ENCODE peak calls at places on chromosomes 5 and 9, in six cellular contexts. One of them, this sample, is unnamed.

GRCh38 chr9:2418619-2419018 is 203.0 kb upstream of the VLDLR start:
- DNase-seq in endothelial cell: no peak
- DNase-seq in IMR-90: peak; percentile 18
- DNase-seq in fibroblast of lung: peak; percentile 86
- DNase-seq in foreskin fibroblast: no peak
- DNase-seq in heart right ventricle: peak; percentile 19
- DNase-seq in this sample: no peak

GRCh38 chr5:160150381-160150780 is 31.1 kb upstream of the PWWP2A start:
- DNase-seq in fibroblast of lung: no peak
- DNase-seq in foreskin fibroblast: no peak
- DNase-seq in endothelial cell: no peak
- DNase-seq in heart right ventricle: no peak
- DNase-seq in IMR-90: no peak
- DNase-seq in this sample: no peak

GRCh38 chr5:157602505-157602904 is 26.9 kb upstream of the ADAM19 start:
- DNase-seq in IMR-90: peak; percentile 65
- DNase-seq in endothelial cell: no peak
- DNase-seq in heart right ventricle: no peak
- DNase-seq in foreskin fibroblast: no peak
- DNase-seq in fibroblast of lung: peak; percentile 69
- DNase-seq in this sample: no peak

GRCh38 chr5:121100931-121101330 is 636.8 kb downstream of the PRR16 start:
- DNase-seq in foreskin fibroblast: no peak
- DNase-seq in heart right ventricle: no peak
- DNase-seq in IMR-90: no peak
- DNase-seq in endothelial cell: no peak
- DNase-seq in fibroblast of lung: no peak
- DNase-seq in this sample: no peak

GRCh38 chr5:138926688-138927448 is 51.7 kb upstream of the LRRTM2 start:
- DNase-seq in foreskin fibroblast: no peak
- DNase-seq in fibroblast of lung: no peak
- DNase-seq in IMR-90: no peak
- DNase-seq in endothelial cell: no peak
- DNase-seq in heart right ventricle: no peak
- DNase-seq in this sample: no peak

GRCh38 chr9:105067895-105068580 is 140.1 kb upstream of the ABCA1 start:
- DNase-seq in IMR-90: peak; percentile 76
- DNase-seq in fibroblast of lung: peak; percentile 89
- DNase-seq in foreskin fibroblast: peak; percentile 29
- DNase-seq in endothelial cell: no peak
- DNase-seq in heart right ventricle: no peak
- DNase-seq in this sample: no peak

GRCh38 chr9:127667127-127667844 is 39.5 kb upstream of the CFAP157 start:
- DNase-seq in IMR-90: peak; percentile 12
- DNase-seq in foreskin fibroblast: no peak
- DNase-seq in fibroblast of lung: no peak
- DNase-seq in endothelial cell: no peak
- DNase-seq in heart right ventricle: no peak
- DNase-seq in this sample: no peak

GRCh38 chr9:642014-642413 is 199.5 kb upstream of the DMRT1 start:
- DNase-seq in heart right ventricle: no peak
- DNase-seq in fibroblast of lung: no peak
- DNase-seq in IMR-90: no peak
- DNase-seq in endothelial cell: no peak
- DNase-seq in foreskin fibroblast: no peak
- DNase-seq in this sample: no peak

GRCh38 chr5:174159327-174160247 is 114.1 kb downstream of the NSG2 start:
- DNase-seq in fibroblast of lung: peak; percentile 83
- DNase-seq in IMR-90: no peak
- DNase-seq in heart right ventricle: no peak
- DNase-seq in foreskin fibroblast: peak; percentile 14
- DNase-seq in endothelial cell: no peak
- DNase-seq in this sample: no peak

GRCh38 chr5:63043792-63044191 is 465.2 kb downstream of the LRRC70 start:
- DNase-seq in endothelial cell: no peak
- DNase-seq in IMR-90: no peak
- DNase-seq in fibroblast of lung: no peak
- DNase-seq in foreskin fibroblast: no peak
- DNase-seq in heart right ventricle: no peak
- DNase-seq in this sample: no peak

DNA sequence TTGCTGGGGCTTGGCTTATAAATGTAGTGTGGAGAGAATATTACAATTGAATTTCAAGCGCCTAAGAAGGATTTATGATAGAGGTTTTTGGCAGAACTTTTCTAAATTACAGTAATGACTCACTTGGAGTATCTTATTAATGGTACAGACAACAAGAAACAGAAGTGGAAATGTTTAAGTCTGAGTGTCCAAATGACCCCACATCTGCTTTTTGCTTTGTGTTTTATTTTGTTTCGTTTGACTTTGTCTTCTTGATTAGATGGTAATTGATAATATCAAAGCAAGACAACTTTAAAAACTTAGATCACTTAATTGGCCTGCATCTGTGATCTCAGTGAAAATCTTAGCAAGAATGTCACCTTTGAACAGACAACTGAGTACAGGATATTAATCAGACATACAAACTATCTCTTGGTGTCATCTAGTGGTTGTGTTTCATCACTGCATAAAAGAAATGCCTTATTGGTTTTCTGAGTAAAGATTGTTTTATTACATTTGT is 577.4 kb downstream of the ISL1 start:
- DNase-seq in fibroblast of lung: no peak
- DNase-seq in endothelial cell: no peak
- DNase-seq in foreskin fibroblast: peak; percentile 1
- DNase-seq in IMR-90: no peak
- DNase-seq in heart right ventricle: no peak
- DNase-seq in this sample: no peak
- TF ChIP-seq CTCF in fibroblast of lung: no peak
- TF ChIP-seq CTCF in endothelial cell: no peak
- TF ChIP-seq CTCF in foreskin fibroblast: peak; percentile 22
- TF ChIP-seq CTCF in IMR-90: no peak
- TF ChIP-seq CTCF in heart right ventricle: no peak
- TF ChIP-seq CTCF in this sample: peak; percentile 34

GRCh38 chr5:66993882-66994281 is 202.7 kb downstream of the CD180 start:
- DNase-seq in endothelial cell: no peak
- DNase-seq in IMR-90: no peak
- DNase-seq in heart right ventricle: no peak
- DNase-seq in fibroblast of lung: no peak
- DNase-seq in foreskin fibroblast: no peak
- DNase-seq in this sample: no peak
- TF ChIP-seq CTCF in endothelial cell: no peak
- TF ChIP-seq CTCF in IMR-90: no peak
- TF ChIP-seq CTCF in heart right ventricle: no peak
- TF ChIP-seq CTCF in fibroblast of lung: no peak
- TF ChIP-seq CTCF in foreskin fibroblast: no peak
- TF ChIP-seq CTCF in this sample: no peak

DNA sequence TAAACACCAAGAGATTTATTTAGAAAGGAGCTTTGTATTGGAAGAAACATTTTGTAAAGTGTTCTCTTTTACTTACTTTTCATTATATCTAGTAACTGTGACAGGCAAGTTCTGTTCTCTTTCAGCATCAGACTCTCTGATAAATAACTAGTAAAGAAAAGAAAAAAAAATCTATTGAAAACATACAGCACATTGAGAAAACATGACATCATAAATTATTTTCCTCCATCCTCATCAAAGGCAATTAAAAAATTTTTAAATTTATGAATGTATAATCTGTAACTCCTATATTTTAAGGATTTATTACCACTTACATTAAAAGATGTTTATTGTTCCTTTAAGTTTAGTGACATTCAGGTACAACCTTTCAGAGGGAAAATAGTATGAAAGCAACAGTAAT is 11.1 kb downstream of the CCNH start:
- DNase-seq in endothelial cell: no peak
- DNase-seq in IMR-90: no peak
- DNase-seq in heart right ventricle: no peak
- DNase-seq in fibroblast of lung: no peak
- DNase-seq in foreskin fibroblast: no peak
- DNase-seq in this sample: no peak
- TF ChIP-seq CTCF in endothelial cell: no peak
- TF ChIP-seq CTCF in IMR-90: no peak
- TF ChIP-seq CTCF in heart right ventricle: no peak
- TF ChIP-seq CTCF in fibroblast of lung: no peak
- TF ChIP-seq CTCF in foreskin fibroblast: no peak
- TF ChIP-seq CTCF in this sample: no peak

GRCh38 chr5:141356133-141356532 is 1.3 kb downstream of the PCDHGA4 start:
- DNase-seq in fibroblast of lung: no peak
- DNase-seq in IMR-90: no peak
- DNase-seq in endothelial cell: no peak
- DNase-seq in foreskin fibroblast: no peak
- DNase-seq in heart right ventricle: no peak
- DNase-seq in this sample: no peak

GRCh38 chr5:141356950-141357349 is 2.1 kb downstream of the PCDHGA4 start:
- DNase-seq in fibroblast of lung: no peak
- DNase-seq in foreskin fibroblast: no peak
- DNase-seq in IMR-90: no peak
- DNase-seq in heart right ventricle: no peak
- DNase-seq in endothelial cell: no peak
- DNase-seq in this sample: no peak

GRCh38 chr5:141355641-141356040 is 820 bp downstream of the PCDHGA4 start:
- DNase-seq in heart right ventricle: no peak
- DNase-seq in IMR-90: no peak
- DNase-seq in endothelial cell: no peak
- DNase-seq in fibroblast of lung: no peak
- DNase-seq in foreskin fibroblast: no peak
- DNase-seq in this sample: no peak

GRCh38 chr5:141351591-141351990 is 1.7 kb downstream of the PCDHGB1 start:
- DNase-seq in heart right ventricle: no peak
- DNase-seq in IMR-90: no peak
- DNase-seq in foreskin fibroblast: no peak
- DNase-seq in fibroblast of lung: no peak
- DNase-seq in endothelial cell: no peak
- DNase-seq in this sample: no peak

DNA sequence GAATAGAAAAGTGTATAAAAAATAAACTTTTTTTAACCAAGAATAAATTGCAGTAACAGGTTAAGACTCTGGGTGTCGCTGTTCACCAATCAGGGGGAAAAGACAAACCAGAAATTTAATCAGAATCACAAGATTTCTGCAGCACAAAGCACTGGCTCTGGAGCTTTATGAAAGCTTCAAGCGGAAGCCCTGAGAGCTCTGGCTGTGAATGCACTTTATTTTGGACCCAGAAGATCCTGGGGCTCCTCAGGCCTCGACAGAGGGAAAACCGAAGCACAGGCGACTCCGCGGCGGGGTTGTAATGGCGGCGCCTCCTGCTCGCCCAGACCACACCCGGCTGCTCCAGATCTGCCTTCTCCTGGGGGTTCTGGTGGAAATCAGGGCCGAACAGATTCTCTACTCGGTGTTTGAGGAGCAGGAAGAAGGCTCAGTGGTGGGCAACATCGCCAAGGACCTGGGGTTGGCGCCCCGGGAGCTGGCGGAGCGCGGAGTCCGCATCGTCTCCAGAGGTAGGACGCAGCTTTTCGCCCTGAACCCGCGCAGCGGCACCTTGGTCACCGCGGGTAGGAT is at the start of gene PCDHGA4:
- DNase-seq in foreskin fibroblast: no peak
- DNase-seq in fibroblast of lung: no peak
- DNase-seq in endothelial cell: no peak
- DNase-seq in heart right ventricle: no peak
- DNase-seq in IMR-90: peak; percentile 28
- DNase-seq in this sample: no peak
- TF ChIP-seq CTCF in foreskin fibroblast: peak; percentile 14
- TF ChIP-seq CTCF in fibroblast of lung: peak; percentile 36
- TF ChIP-seq CTCF in endothelial cell: peak; percentile 60
- TF ChIP-seq CTCF in heart right ventricle: peak; percentile 48
- TF ChIP-seq CTCF in IMR-90: peak; percentile 63
- TF ChIP-seq CTCF in this sample: no peak

DNA sequence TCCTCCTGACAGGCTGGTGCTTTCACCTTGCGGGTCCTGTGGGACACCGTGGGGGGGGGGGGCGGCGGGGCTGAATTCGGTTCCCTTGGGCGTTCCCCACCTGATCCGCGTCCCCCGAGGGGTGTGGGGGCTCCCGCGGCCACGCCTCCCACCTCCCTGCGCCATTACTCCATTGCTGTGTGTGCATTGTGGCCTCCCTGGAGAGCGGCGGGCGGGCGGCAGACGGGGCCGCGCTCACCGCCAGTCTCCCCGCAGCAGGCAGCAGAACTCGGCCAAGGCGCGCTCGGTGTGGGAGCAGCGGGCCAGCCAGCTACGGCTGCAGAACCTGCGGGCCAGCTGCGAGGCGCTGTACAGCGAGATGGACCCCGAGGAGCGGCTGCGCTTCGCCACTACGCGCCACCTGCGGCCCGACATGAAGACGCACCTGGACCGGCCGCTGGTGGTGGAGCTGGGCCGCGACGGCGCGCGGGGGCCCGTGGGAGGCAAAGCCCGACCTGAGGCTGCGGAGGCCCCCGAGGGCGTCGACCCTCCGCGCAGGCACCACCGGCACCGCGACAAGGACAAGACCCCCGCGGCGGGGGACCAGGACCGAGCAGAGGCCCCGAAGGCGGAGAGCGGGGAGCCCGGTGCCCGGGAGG is 145.3 kb downstream of the CACNA1B start:
- DNase-seq in foreskin fibroblast: no peak
- DNase-seq in IMR-90: no peak
- DNase-seq in fibroblast of lung: no peak
- DNase-seq in heart right ventricle: no peak
- DNase-seq in endothelial cell: no peak
- DNase-seq in this sample: peak; percentile 83
- TF ChIP-seq CTCF in foreskin fibroblast: no peak
- TF ChIP-seq CTCF in IMR-90: no peak
- TF ChIP-seq CTCF in fibroblast of lung: no peak
- TF ChIP-seq CTCF in heart right ventricle: no peak
- TF ChIP-seq CTCF in endothelial cell: no peak
- TF ChIP-seq CTCF in this sample: no peak

GRCh38 chr5:65925601-65926275 is 637 bp upstream of the ERBIN start:
- DNase-seq in heart right ventricle: peak; percentile 82
- DNase-seq in fibroblast of lung: peak; percentile 90
- DNase-seq in foreskin fibroblast: peak; percentile 87
- DNase-seq in endothelial cell: peak; percentile 82
- DNase-seq in IMR-90: peak; percentile 85
- DNase-seq in this sample: peak; percentile 96
- TF ChIP-seq CTCF in heart right ventricle: peak; percentile 27
- TF ChIP-seq CTCF in fibroblast of lung: no peak
- TF ChIP-seq CTCF in foreskin fibroblast: peak; percentile 27
- TF ChIP-seq CTCF in endothelial cell: no peak
- TF ChIP-seq CTCF in IMR-90: peak; percentile 51
- TF ChIP-seq CTCF in this sample: peak; percentile 51

GRCh38 chr9:88583901-88584596 is 49.1 kb downstream of the NXNL2 start:
- DNase-seq in endothelial cell: no peak
- DNase-seq in IMR-90: peak; percentile 85
- DNase-seq in foreskin fibroblast: peak; percentile 69
- DNase-seq in fibroblast of lung: peak; percentile 91
- DNase-seq in heart right ventricle: no peak
- DNase-seq in this sample: no peak
- TF ChIP-seq CTCF in endothelial cell: no peak
- TF ChIP-seq CTCF in IMR-90: peak; percentile 9
- TF ChIP-seq CTCF in foreskin fibroblast: peak; percentile 11
- TF ChIP-seq CTCF in fibroblast of lung: peak; percentile 9
- TF ChIP-seq CTCF in heart right ventricle: no peak
- TF ChIP-seq CTCF in this sample: peak; percentile 17

DNA sequence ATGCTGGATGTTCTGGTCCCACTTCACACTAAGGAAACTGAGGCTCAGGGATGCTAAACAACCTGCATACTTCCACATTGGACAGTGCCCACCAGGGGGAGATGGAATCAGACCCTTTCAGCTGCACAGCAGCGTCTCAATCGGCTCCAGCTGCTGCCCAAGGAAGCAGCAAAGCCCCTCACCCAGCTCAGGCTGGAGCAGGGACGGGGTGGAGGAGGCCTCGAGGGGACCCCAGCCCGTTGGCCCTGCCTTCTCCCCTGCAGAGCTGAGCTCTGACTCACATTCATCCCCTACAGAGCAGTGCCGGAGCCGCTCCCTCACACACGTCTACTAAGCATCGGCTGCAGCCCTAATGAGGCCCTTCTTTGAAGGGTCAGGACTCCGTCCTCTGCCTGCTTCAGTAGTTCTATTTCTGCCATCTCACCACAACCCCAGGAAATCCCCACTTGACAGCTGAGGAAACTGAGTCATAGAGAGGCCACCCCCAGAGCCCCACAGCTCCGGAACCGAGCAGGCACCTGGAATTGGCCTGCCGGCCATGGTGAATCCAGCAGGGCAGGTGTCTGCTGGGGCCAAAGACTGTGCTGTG is 21.5 kb upstream of the SUSD3 start:
- DNase-seq in IMR-90: no peak
- DNase-seq in endothelial cell: no peak
- DNase-seq in heart right ventricle: no peak
- DNase-seq in foreskin fibroblast: no peak
- DNase-seq in fibroblast of lung: no peak
- DNase-seq in this sample: no peak
- TF ChIP-seq CTCF in IMR-90: no peak
- TF ChIP-seq CTCF in endothelial cell: no peak
- TF ChIP-seq CTCF in heart right ventricle: no peak
- TF ChIP-seq CTCF in foreskin fibroblast: no peak
- TF ChIP-seq CTCF in fibroblast of lung: no peak
- TF ChIP-seq CTCF in this sample: no peak

This sample was measured in osteocyte.